ENCODE peak calls at places on chromosomes 7 and 10, in four cellular contexts. X is mesenchymal stem cell, K is H9, I is IMR-90. E is an unnamed sample.
A peak's percentile ranks its signal among the peaks of the same experiment; 100 is the strongest.

GRCh38 chr10:30591249-30591670 is 38.3 kb downstream of the LYZL2 start:
- DNase-seq in I (peak; percentile 53), X (peak; percentile 61), K (peak; percentile 52), E (peak; percentile 57)

GRCh38 chr7:117041007-117041406 is 87.7 kb downstream of the ST7 start:
- DNase-seq in I (peak; percentile 88), X (no peak), K (no peak), E (no peak)

GRCh38 chr7:135185471-135186260 is 15.2 kb upstream of the CYREN start:
- DNase-seq in K (no peak), X (no peak), I (no peak), E (no peak)

GRCh38 chr7:135335628-135336139 is 102.0 kb downstream of the STRA8 start:
- DNase-seq in I (peak; percentile 28), X (peak; percentile 22), K (peak; percentile 98), E (peak; percentile 87)

GRCh38 chr10:1739751-1740150 is 2.4 kb upstream of the ADARB2 start:
- DNase-seq in I (no peak), X (no peak), K (peak; percentile 72), E (no peak)

GRCh38 chr10:97320480-97321031 is 1.5 kb downstream of the FRAT1 start:
- DNase-seq in K (peak; percentile 34), X (no peak), I (no peak), E (no peak)

GRCh38 chr7:85023066-85023687 is 163.7 kb downstream of the SEMA3D start:
- DNase-seq in I (peak; percentile 58), K (no peak), X (peak; percentile 61), E (peak; percentile 53)

GRCh38 chr10:110903280-110904278 is 15.4 kb downstream of the BBIP1 start:
- DNase-seq in K (no peak), I (peak; percentile 26), X (peak; percentile 23), E (no peak)

GRCh38 chr10:74174533-74174932 is 23.5 kb downstream of the ADK start:
- DNase-seq in X (no peak), I (no peak), K (no peak), E (no peak)

GRCh38 chr10:70578371-70578947 is 24.1 kb downstream of the PRF1 start:
- DNase-seq in I (peak; percentile 56), K (no peak), X (peak; percentile 48), E (no peak)

GRCh38 chr10:110857265-110858158 is 14.2 kb upstream of the PDCD4 start:
- DNase-seq in X (peak; percentile 35), I (peak; percentile 84), K (no peak), E (no peak)

GRCh38 chr10:78729366-78729765 is 339.4 kb upstream of the ZMIZ1 start:
- DNase-seq in X (no peak), K (no peak), I (no peak), E (no peak)

GRCh38 chr7:126445991-126446390 is 806.8 kb downstream of the GRM8 start:
- DNase-seq in I (no peak), K (no peak), X (no peak), E (no peak)

GRCh38 chr7:44390701-44391100 is 65.3 kb upstream of the CAMK2B start:
- DNase-seq in X (no peak), K (peak; percentile 9), I (no peak), E (no peak)

GRCh38 chr10:52858722-52859121 is 86.1 kb upstream of the MBL2 start:
- DNase-seq in K (no peak), X (no peak), I (no peak), E (no peak)

GRCh38 chr10:4240641-4241197 is 455.7 kb upstream of the KLF6 start:
- DNase-seq in I (peak; percentile 96), X (peak; percentile 68), K (no peak), E (no peak)

GRCh38 chr7:14021069-14021468 is 31.6 kb upstream of the ETV1 start:
- DNase-seq in X (peak; percentile 20), I (peak; percentile 84), K (no peak), E (no peak)

GRCh38 chr10:30433286-30433778 is 652 bp upstream of the MAP3K8 start:
- DNase-seq in X (peak; percentile 88), I (peak; percentile 67), K (peak; percentile 74), E (peak; percentile 84)

GRCh38 chr7:140675726-140676125 is 3.0 kb downstream of the ADCK2 start:
- DNase-seq in K (no peak), X (no peak), I (no peak), E (no peak)

GRCh38 chr7:88789480-88790064 is 6.0 kb downstream of the TEX47 start:
- DNase-seq in K (no peak), I (peak; percentile 2), X (peak; percentile 1), E (no peak)

GRCh38 chr7:1114088-1114487 is 26.2 kb downstream of the GPER1 start:
- DNase-seq in I (no peak), K (no peak), X (no peak), E (no peak)

GRCh38 chr10:14588084-14588937 is 186.4 kb downstream of the FAM107B start:
- DNase-seq in K (peak; percentile 14), I (peak; percentile 100), X (peak; percentile 99), E (no peak)

GRCh38 chr7:105521027-105521730 is 892 bp downstream of the PUS7 start:
- DNase-seq in X (peak; percentile 82), K (peak; percentile 45), I (peak; percentile 50), E (peak; percentile 49)

GRCh38 chr7:144656960-144657359 is 178.9 kb downstream of the TPK1 start:
- DNase-seq in X (no peak), I (no peak), K (peak; percentile 37), E (peak; percentile 5)

GRCh38 chr10:7984896-7985295 is 69.6 kb upstream of the GATA3 start:
- DNase-seq in I (no peak), K (no peak), X (peak; percentile 30), E (no peak)

GRCh38 chr10:71711052-71711623 is 8.4 kb downstream of the C10orf105 start:
- DNase-seq in X (no peak), K (no peak), I (no peak), E (no peak)

GRCh38 chr10:28326516-28327493 is 23.9 kb upstream of the MPP7 start:
- DNase-seq in I (peak; percentile 63), X (peak; percentile 37), K (peak; percentile 36), E (no peak)

GRCh38 chr10:59470570-59470969 is 108.2 kb upstream of the FAM13C start:
- DNase-seq in K (peak; percentile 29), I (no peak), X (no peak), E (no peak)

GRCh38 chr10:75926763-75927162 is 495.3 kb downstream of the LRMDA start:
- DNase-seq in I (peak; percentile 19), X (no peak), K (no peak), E (no peak)

GRCh38 chr10:18376650-18377049 is 236.4 kb downstream of the CACNB2 start:
- DNase-seq in X (no peak), K (no peak), I (no peak), E (no peak)

GRCh38 chr10:60576130-60577069 is 186.7 kb upstream of the ANK3 start:
- DNase-seq in K (no peak), I (no peak), X (no peak), E (no peak)

GRCh38 chr10:25059990-25060389 is 43.6 kb downstream of the THNSL1 start:
- DNase-seq in K (no peak), X (peak; percentile 22), I (peak; percentile 75), E (no peak)

GRCh38 chr7:80942261-80943041 is 23.6 kb upstream of the SEMA3C start:
- DNase-seq in X (peak; percentile 96), I (peak; percentile 96), K (no peak), E (no peak)

GRCh38 chr10:118002581-118002980 is 44.2 kb downstream of the RAB11FIP2 start:
- DNase-seq in X (peak; percentile 42), I (peak; percentile 59), K (no peak), E (no peak)

GRCh38 chr7:173120-173918 is 19.1 kb upstream of the FAM20C start:
- DNase-seq in K (no peak), X (no peak), I (no peak), E (no peak)

GRCh38 chr10:21304198-21304597 is 221.3 kb downstream of the SKIDA1 start:
- DNase-seq in I (peak; percentile 39), K (no peak), X (no peak), E (no peak)

GRCh38 chr7:102065226-102065625 is 221.4 kb upstream of the SH2B2 start:
- DNase-seq in X (no peak), I (no peak), K (no peak), E (no peak)
- H3K14ac ChIP-seq in X (no peak overlapping the region), I (no peak overlapping the region), K (no peak overlapping the region), E (no peak overlapping the region)

GRCh38 chr10:116741391-116742351 is 695 bp downstream of the HSPA12A start:
- DNase-seq in X (peak; percentile 29), I (no peak), K (no peak), E (no peak)

GRCh38 chr10:116737582-116738358 is 4.6 kb downstream of the HSPA12A start:
- DNase-seq in I (no peak), K (peak; percentile 61), X (no peak), E (no peak)

GRCh38 chr10:116742367-116743265 is at the start of gene HSPA12A:
- DNase-seq in I (peak; percentile 89), X (peak; percentile 81), K (peak; percentile 74), E (peak; percentile 77)

GRCh38 chr10:116740971-116741370 is 1.4 kb downstream of the HSPA12A start:
- DNase-seq in K (no peak), X (no peak), I (no peak), E (no peak)

GRCh38 chr10:116738359-116738738 is 4.0 kb downstream of the HSPA12A start:
- DNase-seq in X (no peak), I (no peak), K (no peak), E (no peak)
- H2AK5ac ChIP-seq in X (no peak overlapping the region), I (peak overlapping the region; percentile 8), K (no peak overlapping the region), E (no peak overlapping the region)

GRCh38 chr7:42730621-42731020 is 181.2 kb downstream of the C7orf25 start:
- DNase-seq in X (no peak), K (no peak), I (no peak), E (no peak)
- H3K14ac ChIP-seq in X (no peak overlapping the region), K (no peak overlapping the region), I (no peak overlapping the region), E (no peak overlapping the region)

GRCh38 chr10:11439523-11440053 is 171.9 kb downstream of the USP6NL start:
- DNase-seq in K (peak; percentile 11), X (no peak), I (no peak), E (no peak)

GRCh38 chr10:11440250-11441150 is 170.9 kb downstream of the USP6NL start:
- DNase-seq in K (peak; percentile 12), I (no peak), X (no peak), E (no peak)

GRCh38 chr10:11434323-11434722 is 177.1 kb downstream of the USP6NL start:
- DNase-seq in I (no peak), X (no peak), K (peak; percentile 41), E (no peak)

GRCh38 chr10:11435621-11436020 is 175.8 kb downstream of the USP6NL start:
- DNase-seq in K (peak; percentile 47), X (no peak), I (no peak), E (no peak)

GRCh38 chr10:11437391-11438241 is 173.8 kb downstream of the USP6NL start:
- DNase-seq in K (peak; percentile 88), X (no peak), I (no peak), E (no peak)
- H2AK5ac ChIP-seq in K (no peak overlapping the region), X (no peak overlapping the region), I (no peak overlapping the region), E (peak overlapping the region; percentile 81)

DNA sequence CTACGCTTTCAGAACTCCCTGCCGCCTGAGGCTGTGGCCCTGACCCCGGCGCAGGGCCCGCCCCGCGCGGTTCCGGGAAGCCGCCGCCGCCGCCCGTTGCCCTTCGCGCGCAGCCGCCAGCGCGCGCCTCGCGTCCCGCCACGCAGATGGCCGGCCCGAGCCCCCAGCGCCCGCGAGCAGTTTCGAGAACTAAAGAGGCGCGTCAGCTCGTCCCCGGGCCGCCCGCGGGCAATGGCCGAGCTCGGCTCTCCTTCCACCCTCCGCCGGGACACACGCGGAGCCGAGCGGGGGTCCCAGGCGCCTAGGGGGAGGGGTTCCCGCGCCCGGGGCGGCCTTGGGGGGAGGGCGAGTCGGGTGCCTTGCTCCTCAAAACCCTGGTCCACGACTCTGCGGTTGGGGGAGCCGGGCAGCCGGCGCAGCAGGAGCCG is 1.8 kb downstream of the HNRNPF start:
- DNase-seq in K (no peak), I (peak; percentile 36), X (peak; percentile 66), E (no peak)
- H3K14ac ChIP-seq in K (peak overlapping the region; percentile 69), I (peak overlapping the region; percentile 62), X (peak overlapping the region; percentile 95), E (no peak overlapping the region)

E was measured in neuronal stem cell.